ENCODE peak calls at places on chromosomes 5 and 9, in nine cellular contexts. W, J, U, F, S, T, Y, R and D are unnamed samples.

GRCh38 chr5:88298425-88298824 is 29.8 kb upstream of the TMEM161B start:
- DNase-seq in W (no peak), J (peak), U (no peak), F (no peak), S (no peak), T (no peak), Y (no peak), R (peak), D (peak)

GRCh38 chr5:2102821-2103776 is 220.4 kb upstream of the IRX4 start:
- DNase-seq in W (no peak), J (no peak), U (no peak), F (no peak), S (no peak), T (no peak), Y (no peak), R (no peak), D (no peak)

GRCh38 chr5:82246960-82247574 is 31.1 kb downstream of the RPS23 start:
- DNase-seq in W (no peak), J (no peak), U (no peak), F (no peak), S (no peak), T (no peak), Y (no peak), R (no peak), D (no peak)

GRCh38 chr9:137294684-137295312 is 7.3 kb downstream of the NRARP start:
- DNase-seq in W (peak), J (no peak), U (no peak), F (no peak), S (peak), T (no peak), Y (no peak), R (no peak), D (peak)

GRCh38 chr9:2424564-2425153 is 196.9 kb upstream of the VLDLR start:
- DNase-seq in W (no peak), J (no peak), U (no peak), F (no peak), S (no peak), T (no peak), Y (no peak), R (no peak), D (no peak)

GRCh38 chr9:95382433-95382832 is 64.9 kb upstream of the FANCC start:
- DNase-seq in W (no peak), J (no peak), U (no peak), F (no peak), S (no peak), T (no peak), Y (no peak), R (no peak), D (no peak)

GRCh38 chr9:117783828-117784227 is 79.6 kb downstream of the TLR4 start:
- DNase-seq in W (no peak), J (no peak), U (no peak), F (no peak), S (no peak), T (no peak), Y (no peak), R (no peak), D (no peak)

GRCh38 chr9:99185328-99185632 is 36.5 kb downstream of the ALG2 start:
- DNase-seq in W (no peak), J (no peak), U (no peak), F (no peak), S (no peak), T (no peak), Y (no peak), R (no peak), D (no peak)

GRCh38 chr9:92896037-92896436 is 18.2 kb upstream of the ZNF484 start:
- DNase-seq in W (no peak), J (no peak), U (no peak), F (no peak), S (no peak), T (no peak), Y (no peak), R (no peak), D (no peak)

GRCh38 chr9:97993000-97993399 is 9.9 kb downstream of the ANP32B start:
- DNase-seq in W (no peak), J (no peak), U (no peak), F (no peak), S (no peak), T (no peak), Y (no peak), R (no peak), D (no peak)

GRCh38 chr9:124858330-124859046 is 3.3 kb downstream of the RPL35 start:
- DNase-seq in W (no peak), J (no peak), U (no peak), F (no peak), S (no peak), T (no peak), Y (no peak), R (no peak), D (no peak)

GRCh38 chr5:146510528-146510927 is 5.5 kb downstream of the GPR151 start:
- DNase-seq in W (no peak), J (no peak), U (no peak), F (no peak), S (no peak), T (no peak), Y (no peak), R (no peak), D (peak)

GRCh38 chr9:94139672-94140417 is 55.6 kb downstream of the PTPDC1 start:
- DNase-seq in W (no peak), J (peak), U (no peak), F (peak), S (no peak), T (no peak), Y (peak), R (peak), D (peak)

GRCh38 chr9:115882911-115883310 is 270.7 kb upstream of the PAPPA start:
- DNase-seq in W (no peak), J (peak), U (no peak), F (no peak), S (no peak), T (no peak), Y (no peak), R (peak), D (peak)

GRCh38 chr9:84061613-84062205 is 81.1 kb downstream of the RMI1 start:
- DNase-seq in W (no peak), J (no peak), U (no peak), F (no peak), S (no peak), T (no peak), Y (no peak), R (no peak), D (no peak)

GRCh38 chr9:114258866-114259799 is 63.8 kb upstream of the ORM1 start:
- DNase-seq in W (no peak), J (no peak), U (no peak), F (no peak), S (no peak), T (no peak), Y (no peak), R (no peak), D (no peak)